ENCODE peak calls at places on chromosomes 4 and X, in five cellular contexts. H is psoas muscle, V is uterus, I is H9, L is endodermal cell. M is an unnamed sample.

GRCh38 chr4:183504930-183505555 is at the start of gene ING2:
- DNase-seq in H (no peak), V (no peak), I (no peak), L (no peak), M (no peak)

GRCh38 chrX:153645921-153646481 is 1.0 kb upstream of the DUSP9 start:
- DNase-seq in H (no peak), V (peak; percentile 2), I (no peak), L (peak; percentile 38), M (no peak)

GRCh38 chr4:15690020-15690809 is 8.6 kb downstream of the FAM200B start:
- DNase-seq in H (no peak), V (no peak), I (no peak), L (peak; percentile 66), M (no peak)

GRCh38 chr4:168082379-168082778 is 10.0 kb upstream of the ANXA10 start:
- DNase-seq in H (no peak), V (no peak), I (no peak), L (no peak), M (peak; percentile 1)

GRCh38 chr4:10063544-10064300 is 42.4 kb upstream of the SLC2A9 start:
- DNase-seq in H (peak; percentile 67), V (peak; percentile 54), I (peak; percentile 82), L (peak; percentile 94), M (peak; percentile 25)

GRCh38 chr4:142350886-142351285 is 495.2 kb downstream of the INPP4B start:
- DNase-seq in H (no peak), V (no peak), I (no peak), L (no peak), M (no peak)

GRCh38 chr4:140789752-140790151 is 33.6 kb upstream of the TBC1D9 start:
- DNase-seq in H (no peak), V (no peak), I (no peak), L (no peak), M (no peak)

GRCh38 chrX:49282647-49283011 is 13.0 kb downstream of the PPP1R3F start:
- DNase-seq in H (no peak), V (peak; percentile 42), I (peak; percentile 53), L (peak; percentile 82), M (no peak)

GRCh38 chr4:53695540-53696463 is 104.5 kb upstream of the LNX1 start:
- DNase-seq in H (no peak), V (no peak), I (no peak), L (no peak), M (no peak)

GRCh38 chr4:184383497-184384055 is 90.8 kb downstream of the IRF2 start:
- DNase-seq in H (peak; percentile 59), V (peak; percentile 57), I (no peak), L (peak; percentile 20), M (no peak)

GRCh38 chr4:175997291-175997690 is 68.3 kb upstream of the WDR17 start:
- DNase-seq in H (no peak), V (no peak), I (no peak), L (no peak), M (no peak)

GRCh38 chr4:176002007-176002623 is 63.5 kb upstream of the WDR17 start:
- DNase-seq in H (peak; percentile 22), V (no peak), I (peak; percentile 78), L (peak; percentile 90), M (no peak)

GRCh38 chr4:175999944-176000343 is 65.7 kb upstream of the WDR17 start:
- DNase-seq in H (no peak), V (no peak), I (no peak), L (no peak), M (no peak)

GRCh38 chr4:175998782-175999181 is 66.9 kb upstream of the WDR17 start:
- DNase-seq in H (no peak), V (no peak), I (peak; percentile 51), L (peak; percentile 83), M (peak; percentile 80)

DNA sequence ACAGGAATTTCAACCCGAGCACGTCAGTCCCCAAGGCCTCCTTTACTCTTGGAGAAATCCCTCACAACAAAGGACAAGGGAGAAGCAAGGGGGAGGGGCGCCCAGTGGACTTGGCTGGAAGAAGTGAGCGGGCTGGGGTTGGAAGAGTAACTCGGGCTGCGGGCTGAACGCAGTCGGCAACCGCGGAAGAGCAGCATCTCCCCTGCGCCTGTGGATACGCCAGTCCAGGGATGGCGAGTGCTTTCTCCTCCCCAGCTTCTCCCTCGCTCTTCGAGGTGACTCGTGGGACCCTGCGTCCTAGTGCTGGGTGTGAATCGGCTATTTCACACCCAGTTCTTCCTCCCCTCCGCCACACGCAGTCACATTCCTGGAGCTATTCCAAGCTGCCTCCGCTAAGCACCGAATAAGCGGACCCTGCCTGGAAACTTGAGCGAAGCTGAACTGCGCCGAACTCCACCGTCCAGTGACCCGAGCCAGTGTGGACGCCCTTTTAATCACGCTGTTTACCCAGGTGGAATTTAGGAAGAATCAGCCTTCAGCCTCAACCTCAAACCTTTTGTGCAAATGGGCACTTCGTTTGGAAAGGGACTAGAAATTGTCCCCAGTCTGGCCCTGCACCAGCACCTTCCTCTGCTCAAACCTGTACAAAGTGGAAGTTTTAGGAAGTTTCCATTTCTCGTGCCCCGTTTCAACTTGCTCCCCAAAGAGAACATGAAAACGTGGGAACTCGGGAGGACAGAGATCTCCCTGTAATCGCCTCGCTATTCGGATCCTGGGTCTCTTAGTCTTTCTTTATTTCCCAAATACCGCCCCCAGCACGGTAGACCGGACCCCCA is 64.3 kb upstream of the WDR17 start:
- DNase-seq in H (peak; percentile 18), V (peak; percentile 31), I (peak; percentile 90), L (peak; percentile 94), M (peak; percentile 55)
- H3K27ac ChIP-seq in H (no peak overlapping the region), V (peak overlapping the region; percentile 17), I (no peak overlapping the region), L (peak overlapping the region; percentile 85), M (no peak overlapping the region)

DNA sequence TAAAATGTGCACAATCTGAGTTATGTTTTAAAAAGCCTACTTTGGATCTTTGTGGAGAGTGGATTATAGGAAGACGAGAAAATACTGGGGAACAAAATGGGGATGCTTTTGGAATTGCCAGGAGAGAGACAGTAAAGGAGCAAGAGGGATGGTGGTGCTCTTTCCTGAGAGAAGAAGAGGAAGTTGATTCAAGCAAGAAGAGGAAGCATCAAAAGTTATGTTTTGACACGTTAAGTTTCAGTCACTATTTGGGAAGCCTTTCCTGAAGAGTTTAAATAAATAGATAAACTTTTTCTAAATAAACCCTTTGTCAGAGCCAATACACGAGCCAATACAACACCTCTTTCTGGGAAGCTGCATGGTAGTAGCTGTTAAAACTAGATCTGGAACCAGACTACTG is 394.1 kb downstream of the GALNTL6 start:
- DNase-seq in H (no peak), V (no peak), I (no peak), L (no peak), M (no peak)
- H3K4me1 ChIP-seq in H (no peaks in the 10 kb centered on the region), V (no peaks in the 10 kb centered on the region), I (no peaks in the 10 kb centered on the region), L (no peaks in the 10 kb centered on the region), M (no peaks in the 10 kb centered on the region)

GRCh38 chrX:15493118-15494082 is at the start of gene PIR:
- DNase-seq in H (peak; percentile 89), V (peak; percentile 84), I (peak; percentile 97), L (peak; percentile 99), M (no peak)
- H3K27ac ChIP-seq in H (peak within 1 kb of the TSS; percentile 78), V (peak within 1 kb of the TSS; percentile 67), I (no peak within 1 kb of the TSS), L (peak within 1 kb of the TSS; percentile 61), M (no peak within 1 kb of the TSS)

DNA sequence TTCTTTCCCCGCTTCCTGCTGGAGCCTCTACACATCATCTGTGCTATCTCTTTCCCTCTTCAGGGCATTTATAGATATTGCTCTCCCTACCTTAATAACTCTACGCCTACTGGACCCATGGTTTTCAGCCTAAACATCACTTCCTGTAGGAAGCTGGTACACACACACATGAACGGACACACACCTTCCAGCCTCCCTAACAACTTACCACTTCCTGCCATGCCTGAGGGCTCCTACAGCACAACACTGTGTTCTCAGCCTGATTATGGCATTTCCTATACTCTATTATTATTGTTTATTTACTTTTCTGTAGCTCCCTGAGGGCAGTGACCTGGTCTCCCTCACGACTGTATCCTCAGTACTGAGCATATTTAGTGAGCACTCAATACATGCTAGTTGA is 163.6 kb upstream of the MAP3K15 start:
- DNase-seq in H (no peak), V (no peak), I (no peak), L (no peak), M (no peak)
- H3K4me1 ChIP-seq in H (no peaks in the 10 kb centered on the region), V (no peaks in the 10 kb centered on the region), I (no peaks in the 10 kb centered on the region), L (no peaks in the 10 kb centered on the region), M (peaks cover 2% of the 10 kb centered on the region)